ENCODE peak calls at places on chromosomes 3 and 15, in four cellular contexts. M is right cardiac atrium, L is GM12892, C is HFFc6. F is an unnamed sample.

GRCh38 chr3:10933958-10934481 is 58.5 kb upstream of the SLC6A1 start:
- DNase-seq in L (no peak), C (peak; percentile 53), M (peak; percentile 58), F (no peak)

GRCh38 chr3:139534992-139535879 is 4.3 kb downstream of the RBP1 start:
- DNase-seq in C (no peak), L (no peak), M (peak; percentile 93), F (no peak)

GRCh38 chr3:196144383-196145105 is 62.7 kb upstream of the TFRC start:
- DNase-seq in M (no peak), L (no peak), C (peak; percentile 36), F (no peak)

GRCh38 chr15:79050341-79050740 is 40.2 kb downstream of the RASGRF1 start:
- DNase-seq in L (no peak), C (no peak), M (no peak), F (no peak)

GRCh38 chr15:64921711-64922110 is 10.0 kb downstream of the ANKDD1A start:
- DNase-seq in L (no peak), C (no peak), M (no peak), F (no peak)

GRCh38 chr15:27249723-27250160 is 278.8 kb downstream of the GABRG3 start:
- DNase-seq in L (no peak), C (no peak), M (no peak), F (no peak)

GRCh38 chr15:60301024-60301423 is 96.8 kb downstream of the ANXA2 start:
- DNase-seq in C (no peak), M (no peak), L (no peak), F (no peak)

GRCh38 chr15:93146196-93146595 is 57.2 kb upstream of the RGMA start:
- DNase-seq in L (no peak), M (no peak), C (no peak), F (no peak)

GRCh38 chr3:13289771-13290285 is 130.3 kb downstream of the NUP210 start:
- DNase-seq in C (no peak), L (no peak), M (no peak), F (no peak)

GRCh38 chr3:132721479-132722164 is 587 bp downstream of the NPHP3 start:
- DNase-seq in L (no peak), C (peak; percentile 52), M (peak; percentile 89), F (peak; percentile 1)

GRCh38 chr3:16516695-16517481 is 3.4 kb upstream of the RFTN1 start:
- DNase-seq in M (no peak), C (peak; percentile 58), L (no peak), F (no peak)

GRCh38 chr3:127037423-127037841 is 54.5 kb downstream of the PLXNA1 start:
- DNase-seq in M (no peak), C (no peak), L (no peak), F (no peak)

GRCh38 chr3:11389570-11390268 is 117.5 kb downstream of the ATG7 start:
- DNase-seq in L (no peak), M (no peak), C (peak; percentile 9), F (no peak)

F was measured in GM18507.